ENCODE peak calls at places on chromosome 2, in six cellular contexts. R is fibroblast of villous mesenchyme, A is HFFc6, Z is C1 segment of cervical spinal cord, L is left cardiac atrium, O is GM12891. F is an unnamed sample.

GRCh38 chr2:45137941-45138695 is 128.9 kb upstream of the SIX2 start:
- DNase-seq in A (no peak), Z (no peak), R (no peak), L (no peak), O (no peak), F (no peak)

GRCh38 chr2:210049831-210050230 is 47.4 kb downstream of the RPE start:
- DNase-seq in A (no peak), L (no peak), R (no peak), Z (no peak), O (no peak), F (no peak)

GRCh38 chr2:127784965-127785518 is 25.9 kb downstream of the WDR33 start:
- DNase-seq in A (no peak), O (no peak), R (no peak), L (no peak), Z (no peak), F (no peak)

GRCh38 chr2:79554899-79555298 is 42.0 kb downstream of the CTNNA2 start:
- DNase-seq in O (no peak), R (no peak), L (no peak), A (no peak), Z (no peak), F (no peak)

GRCh38 chr2:237932731-237933131 is 34.1 kb upstream of the UBE2F start:
- DNase-seq in L (no peak), O (no peak), Z (no peak), A (peak), R (peak), F (no peak)

GRCh38 chr2:16240459-16240858 is 300.1 kb downstream of the MYCN start:
- DNase-seq in O (no peak), A (no peak), Z (no peak), L (no peak), R (no peak), F (no peak)

GRCh38 chr2:240640939-240641338 is 15.7 kb downstream of the GPR35 start:
- DNase-seq in Z (no peak), O (no peak), R (peak), L (no peak), A (no peak), F (peak)

GRCh38 chr2:233185963-233186362 is 65.5 kb upstream of the ATG16L1 start:
- DNase-seq in R (no peak), A (no peak), Z (no peak), L (no peak), O (no peak), F (no peak)

GRCh38 chr2:189109921-189110397 is 69.6 kb downstream of the COL5A2 start:
- DNase-seq in L (no peak), O (no peak), R (no peak), Z (no peak), A (no peak), F (no peak)

GRCh38 chr2:159089543-159089942 is 121.1 kb downstream of the TANC1 start:
- DNase-seq in L (no peak), Z (no peak), O (no peak), A (no peak), R (no peak), F (no peak)

GRCh38 chr2:12819098-12819465 is 102.3 kb downstream of the TRIB2 start:
- DNase-seq in R (peak), O (no peak), Z (no peak), L (peak), A (peak), F (peak)

GRCh38 chr2:132424526-132425121 is 8.0 kb downstream of the GPR39 start:
- DNase-seq in R (peak), A (peak), L (no peak), Z (no peak), O (no peak), F (no peak)

GRCh38 chr2:212892193-212892592 is 259.2 kb downstream of the IKZF2 start:
- DNase-seq in L (no peak), R (peak), O (no peak), Z (no peak), A (peak), F (no peak)

GRCh38 chr2:184611221-184612085 is 13.1 kb downstream of the ZNF804A start:
- DNase-seq in L (no peak), Z (no peak), O (no peak), R (peak), A (peak), F (no peak)

GRCh38 chr2:18690342-18690741 is 101.0 kb upstream of the NT5C1B start:
- DNase-seq in L (no peak), R (no peak), A (no peak), Z (no peak), O (no peak), F (no peak)

GRCh38 chr2:168645696-168646095 is 156.7 kb upstream of the NOSTRIN start:
- DNase-seq in O (no peak), R (no peak), L (no peak), A (no peak), Z (no peak), F (no peak)

GRCh38 chr2:173195100-173195499 is 119.5 kb downstream of the MAP3K20 start:
- DNase-seq in R (no peak), L (no peak), A (no peak), Z (no peak), O (no peak), F (no peak)

GRCh38 chr2:146624429-146624828 is 1220.4 kb upstream of the ACVR2A start:
- DNase-seq in A (no peak), O (no peak), L (no peak), Z (no peak), R (no peak), F (no peak)

GRCh38 chr2:86280191-86280667 is 57.2 kb downstream of the REEP1 start:
- DNase-seq in R (no peak), O (no peak), L (no peak), A (no peak), Z (no peak), F (no peak)

GRCh38 chr2:62641410-62641843 is 64.1 kb upstream of the EHBP1 start:
- DNase-seq in Z (no peak), O (no peak), L (no peak), A (peak), R (peak), F (peak)

GRCh38 chr2:230505162-230505561 is 89.2 kb downstream of the SP100 start:
- DNase-seq in L (no peak), O (no peak), A (no peak), R (no peak), Z (no peak), F (no peak)

GRCh38 chr2:33614190-33614589 is 15.1 kb upstream of the FAM98A start:
- DNase-seq in R (no peak), L (no peak), O (no peak), A (no peak), Z (no peak), F (no peak)

GRCh38 chr2:146817613-146818012 is 1027.2 kb upstream of the ACVR2A start:
- DNase-seq in A (no peak), O (no peak), L (no peak), R (no peak), Z (no peak), F (no peak)

GRCh38 chr2:80238692-80239469 is 65.7 kb downstream of the LRRTM1 start:
- DNase-seq in L (no peak), Z (no peak), O (peak), A (peak), R (peak), F (peak)

GRCh38 chr2:28250006-28250405 is 142.7 kb upstream of the FOSL2 start:
- DNase-seq in Z (no peak), A (peak), R (peak), L (no peak), O (no peak), F (peak)

GRCh38 chr2:96146151-96146880 is 1.1 kb upstream of the DUSP2 start:
- DNase-seq in A (no peak), Z (no peak), L (no peak), O (peak), R (no peak), F (no peak)

GRCh38 chr2:215465246-215465645 is 29.4 kb upstream of the FN1 start:
- DNase-seq in L (no peak), A (peak), Z (no peak), O (no peak), R (peak), F (peak)

GRCh38 chr2:8146329-8147048 is 535.4 kb upstream of the ID2 start:
- DNase-seq in A (no peak), L (peak), R (no peak), O (no peak), Z (no peak), F (no peak)

GRCh38 chr2:72539145-72539552 is 286.7 kb downstream of the EXOC6B start:
- DNase-seq in A (peak), L (no peak), R (no peak), Z (no peak), O (no peak), F (peak)

GRCh38 chr2:69381337-69381737 is 5.7 kb downstream of the GFPT1 start:
- DNase-seq in Z (no peak), L (no peak), A (no peak), O (no peak), R (no peak), F (no peak)

GRCh38 chr2:232955856-232956255 is 57.2 kb downstream of the NGEF start:
- DNase-seq in O (no peak), L (no peak), A (no peak), R (no peak), Z (no peak), F (no peak)

GRCh38 chr2:143034292-143035074 is 94.7 kb upstream of the ARHGAP15 start:
- DNase-seq in O (no peak), A (peak), R (peak), Z (no peak), L (peak), F (peak)

GRCh38 chr2:241198381-241199282 is 10.2 kb downstream of the ANO7 start:
- DNase-seq in L (no peak), A (no peak), Z (no peak), R (no peak), O (no peak), F (no peak)

GRCh38 chr2:23900927-23901322 is 26.0 kb downstream of the ATAD2B start:
- DNase-seq in L (no peak), R (peak), Z (no peak), O (no peak), A (peak), F (peak)

GRCh38 chr2:38748857-38749804 is 2.0 kb downstream of the SRSF7 start:
- DNase-seq in A (no peak), R (no peak), O (no peak), L (no peak), Z (no peak), F (no peak)

GRCh38 chr2:238821391-238821790 is 26.5 kb upstream of the TWIST2 start:
- DNase-seq in L (no peak), A (peak), R (peak), Z (no peak), O (no peak), F (no peak)

GRCh38 chr2:179981085-179981484 is 26.0 kb downstream of the CWC22 start:
- DNase-seq in Z (no peak), O (no peak), A (peak), R (peak), L (no peak), F (no peak)

GRCh38 chr2:41496908-41497307 is 550.9 kb upstream of the PKDCC start:
- DNase-seq in A (no peak), R (no peak), L (no peak), Z (no peak), O (no peak), F (no peak)

GRCh38 chr2:39995005-39995732 is 216.1 kb upstream of the THUMPD2 start:
- DNase-seq in A (no peak), O (no peak), R (no peak), Z (no peak), L (no peak), F (no peak)